ENCODE peak calls at places on chromosomes 6 and 20, in four cellular contexts. G is NCI-H524, R is hypothalamus, Q is activated gamma-delta T cell treated with Interleukin-2 at 50 U/mL for 16 hours. M is an unnamed sample.
A peak's percentile ranks its signal among the peaks of the same experiment; 100 is the strongest.

GRCh38 chr20:54680872-54681297 is 205.5 kb downstream of the DOK5 start:
- DNase-seq in Q (no peak), R (no peak), G (peak; percentile 50), M (peak; percentile 36)

GRCh38 chr6:54614499-54615195 is 231.9 kb upstream of the FAM83B start:
- DNase-seq in R (no peak), G (peak; percentile 82), Q (no peak), M (no peak)

GRCh38 chr6:48135352-48136084 is 24.5 kb upstream of the PTCHD4 start:
- DNase-seq in G (no peak), Q (no peak), R (no peak), M (peak; percentile 86)

GRCh38 chr20:32893878-32894483 is 35.3 kb downstream of the EFCAB8 start:
- DNase-seq in R (no peak), G (peak; percentile 40), Q (no peak), M (peak; percentile 17)

GRCh38 chr20:50916257-50916656 is 15.0 kb downstream of the ADNP start:
- DNase-seq in R (no peak), G (no peak), Q (no peak), M (peak; percentile 91)

GRCh38 chr6:45587229-45588060 is 209.7 kb upstream of the SUPT3H start:
- DNase-seq in G (peak; percentile 28), R (no peak), Q (no peak), M (peak; percentile 43)

GRCh38 chr6:139325003-139325600 is 33.3 kb upstream of the TXLNB start:
- DNase-seq in Q (no peak), R (no peak), G (no peak), M (no peak)

GRCh38 chr6:136696238-136696637 is 96.0 kb downstream of the MAP3K5 start:
- DNase-seq in G (no peak), R (no peak), Q (no peak), M (peak; percentile 85)

GRCh38 chr20:47276856-47277541 is 79.5 kb downstream of the ZMYND8 start:
- DNase-seq in G (no peak), R (no peak), Q (no peak), M (no peak)

GRCh38 chr20:19786311-19786710 is 28.3 kb downstream of the RIN2 start:
- DNase-seq in Q (no peak), R (no peak), G (peak; percentile 93), M (peak; percentile 82)

GRCh38 chr6:148508401-148509151 is 165.9 kb downstream of the SASH1 start:
- DNase-seq in G (peak; percentile 67), R (no peak), Q (no peak), M (peak; percentile 49)

GRCh38 chr6:5471044-5471443 is 209.7 kb downstream of the FARS2 start:
- DNase-seq in R (no peak), Q (peak; percentile 52), G (peak; percentile 85), M (peak; percentile 59)

GRCh38 chr6:67265996-67266768 is 1368.9 kb upstream of the ADGRB3 start:
- DNase-seq in R (no peak), G (peak; percentile 66), Q (no peak), M (no peak)

GRCh38 chr6:79084693-79085092 is 6.6 kb upstream of the PHIP start:
- DNase-seq in R (no peak), Q (no peak), G (no peak), M (no peak)